ENCODE peak calls at places on chromosome 5, in six cellular contexts. X is HepG2, M is A549, I is K562, T is GM12878, B is upper lobe of left lung. Y is an unnamed sample.

GRCh38 chr5:37685211-37685610 is 154.6 kb downstream of the GDNF start:
- ATAC-seq in X (no peak), M (no peak), I (no peak), T (no peak), B (no peak), Y (no peak)

GRCh38 chr5:142472306-142472951 is 147.6 kb upstream of the SPRY4 start:
- ATAC-seq in X (peak; percentile 55), M (peak; percentile 96), I (peak; percentile 98), T (peak; percentile 69), B (no peak), Y (peak; percentile 43)

GRCh38 chr5:147648597-147648996 is 133.9 kb downstream of the JAKMIP2 start:
- ATAC-seq in X (peak; percentile 99), M (no peak), I (no peak), T (no peak), B (no peak), Y (no peak)

GRCh38 chr5:176818391-176819098 is 8.2 kb downstream of the UNC5A start:
- ATAC-seq in X (peak; percentile 72), M (peak; percentile 9), I (no peak), T (peak; percentile 85), B (no peak), Y (no peak)

GRCh38 chr5:140546851-140547507 is 483 bp upstream of the EIF4EBP3 start:
- ATAC-seq in X (peak; percentile 73), M (peak; percentile 12), I (peak; percentile 2), T (peak; percentile 1), B (no peak), Y (no peak)

GRCh38 chr5:94192658-94193391 is 425.6 kb downstream of the KIAA0825 start:
- ATAC-seq in X (no peak), M (no peak), I (no peak), T (peak; percentile 61), B (no peak), Y (no peak)

GRCh38 chr5:170736966-170737365 is 46.6 kb upstream of the GABRP start:
- ATAC-seq in X (no peak), M (no peak), I (no peak), T (no peak), B (no peak), Y (no peak)

GRCh38 chr5:83364322-83365299 is 106.9 kb upstream of the VCAN start:
- ATAC-seq in X (no peak), M (no peak), I (no peak), T (peak; percentile 88), B (no peak), Y (no peak)

GRCh38 chr5:144177548-144177947 is 6.9 kb downstream of the KCTD16 start:
- ATAC-seq in X (no peak), M (no peak), I (no peak), T (no peak), B (no peak), Y (no peak)

GRCh38 chr5:86623785-86624483 is 6.2 kb downstream of the COX7C start:
- ATAC-seq in X (peak; percentile 60), M (no peak), I (peak; percentile 85), T (peak; percentile 18), B (no peak), Y (no peak)

GRCh38 chr5:169696621-169697517 is 59.8 kb downstream of the DOCK2 start:
- ATAC-seq in X (no peak), M (peak; percentile 49), I (no peak), T (no peak), B (no peak), Y (no peak)

GRCh38 chr5:50711280-50711679 is 44.8 kb downstream of the PARP8 start:
- ATAC-seq in X (no peak), M (no peak), I (no peak), T (peak; percentile 95), B (peak; percentile 46), Y (no peak)

GRCh38 chr5:45261125-45261524 is 435.1 kb downstream of the HCN1 start:
- ATAC-seq in X (no peak), M (no peak), I (no peak), T (no peak), B (no peak), Y (no peak)

DNA sequence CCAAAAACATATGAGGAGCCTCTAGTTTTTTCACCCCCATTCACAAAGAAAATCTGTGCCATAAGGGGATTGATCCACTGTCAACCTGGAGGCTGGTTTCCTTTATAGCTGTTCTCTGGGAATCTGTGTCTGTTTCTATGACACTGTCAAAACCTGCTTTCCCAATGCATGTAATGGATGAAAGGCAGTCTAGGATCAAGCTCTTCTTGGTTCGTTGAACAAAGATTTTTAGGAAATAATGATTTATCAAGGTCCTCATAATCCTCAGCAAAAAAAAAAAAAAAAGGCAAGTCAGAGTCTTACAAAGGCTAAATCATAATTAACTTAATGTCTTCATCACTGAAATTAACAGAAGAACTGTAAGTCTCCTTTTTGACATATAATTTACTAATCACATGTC is 16.0 kb downstream of the EPB41L4A start:
- ATAC-seq in X (no peak), M (no peak), I (no peak), T (no peak), B (no peak), Y (no peak)
- TF ChIP-seq EP300 in X (no peak), M (no peak), I (no peak), T (no peak), B (no peak), Y (no peak)

GRCh38 chr5:155056644-155057269 is 43.2 kb downstream of the KIF4B start:
- ATAC-seq in X (no peak), M (no peak), I (no peak), T (no peak), B (no peak), Y (no peak)
- H3K4me1 ChIP-seq in X (peaks cover 31% of the 10 kb centered on the region), M (no peaks in the 10 kb centered on the region), I (no peaks in the 10 kb centered on the region), T (no peaks in the 10 kb centered on the region), B (no peaks in the 10 kb centered on the region), Y (no peaks in the 10 kb centered on the region)

DNA sequence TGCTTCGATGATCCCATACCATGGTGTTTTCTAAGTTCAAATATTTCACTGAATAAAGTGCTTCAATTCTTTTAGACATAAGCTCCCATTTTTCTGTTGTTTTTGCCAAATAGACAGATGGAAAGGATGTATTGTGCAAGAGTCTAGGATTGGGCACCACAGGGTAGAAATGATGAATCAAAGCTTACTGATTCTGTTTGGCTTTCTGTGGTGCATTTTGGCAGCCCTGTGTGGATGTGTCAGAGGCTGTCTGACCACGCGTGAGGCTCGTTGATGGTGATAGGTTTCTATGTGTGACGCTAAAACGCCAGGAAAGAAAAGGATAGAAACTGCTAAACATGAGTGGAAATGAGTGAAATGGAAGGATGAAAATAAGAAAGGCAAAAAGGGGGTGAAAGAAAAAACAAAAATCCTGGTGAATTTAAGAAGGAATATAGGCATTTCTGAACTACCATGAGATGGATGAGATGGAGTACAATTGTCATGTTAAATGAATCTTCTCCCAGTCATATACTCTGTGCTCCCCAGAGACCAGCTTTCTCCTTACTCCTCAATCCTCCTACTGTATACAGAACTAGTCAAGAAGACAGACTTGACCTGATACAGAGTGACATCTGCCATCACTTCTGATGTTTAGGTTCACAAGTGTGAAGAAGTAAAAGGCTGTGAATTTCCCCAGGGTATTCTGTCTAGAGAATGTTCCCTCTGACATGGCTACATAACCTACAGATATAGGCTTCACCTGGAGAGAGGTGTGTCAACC is 54.4 kb downstream of the ANKH start:
- ATAC-seq in X (no peak), M (no peak), I (no peak), T (peak; percentile 48), B (no peak), Y (peak; percentile 77)
- H3K27ac ChIP-seq in X (no peak overlapping the region), M (no peak overlapping the region), I (no peak overlapping the region), T (no peak overlapping the region), B (no peak overlapping the region), Y (no peak overlapping the region)

DNA sequence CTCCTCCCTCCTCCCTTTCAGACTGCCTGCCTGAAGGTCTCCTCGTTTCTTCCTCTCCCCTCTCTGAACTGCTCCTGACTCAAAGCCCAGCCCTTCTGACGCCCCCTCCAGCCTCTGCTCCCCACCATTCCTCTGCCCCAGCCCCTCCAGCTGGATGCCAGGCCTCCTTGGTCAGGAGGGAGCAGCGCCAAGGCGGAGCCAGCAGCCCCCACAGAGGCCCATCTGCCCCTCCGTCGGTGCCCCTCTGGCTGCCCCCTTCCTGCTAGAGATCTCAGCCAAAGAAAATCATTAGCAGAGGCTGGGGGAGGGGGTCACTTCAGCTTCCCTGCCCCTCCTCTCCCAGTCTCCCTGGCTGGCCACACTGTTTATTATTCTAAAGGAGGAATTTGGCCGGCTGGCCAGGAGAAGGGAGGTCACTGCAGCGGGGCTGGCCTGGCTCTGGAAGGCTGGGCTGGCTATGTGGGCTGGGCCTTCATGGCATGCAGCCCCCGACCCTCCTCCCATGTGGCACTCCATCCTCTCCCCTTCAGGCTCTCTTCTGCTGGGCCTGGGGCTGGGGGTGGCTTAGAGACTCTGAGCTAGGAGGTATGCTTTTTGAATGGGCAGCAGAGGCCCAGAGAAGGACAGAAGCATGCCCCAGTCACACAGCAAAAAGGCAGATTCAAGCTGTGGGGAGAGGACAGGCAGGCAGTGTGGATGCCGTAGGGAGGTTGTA is 16.9 kb downstream of the PDGFRB start:
- ATAC-seq in X (peak; percentile 62), M (no peak), I (no peak), T (no peak), B (no peak), Y (peak; percentile 42)
- TF ChIP-seq EP300 in X (no peak), M (no peak), I (no peak), T (no peak), B (no peak), Y (no peak)

GRCh38 chr5:160496784-160497183 is 75.1 kb downstream of the PTTG1 start:
- ATAC-seq in X (no peak), M (no peak), I (no peak), T (no peak), B (no peak), Y (no peak)

GRCh38 chr5:160497897-160498296 is 76.2 kb downstream of the PTTG1 start:
- ATAC-seq in X (peak; percentile 65), M (no peak), I (no peak), T (no peak), B (no peak), Y (no peak)

GRCh38 chr5:160493806-160494317 is 72.2 kb downstream of the PTTG1 start:
- ATAC-seq in X (no peak), M (peak; percentile 34), I (no peak), T (peak; percentile 7), B (no peak), Y (no peak)

GRCh38 chr5:160492565-160492964 is 70.9 kb downstream of the PTTG1 start:
- ATAC-seq in X (no peak), M (no peak), I (no peak), T (no peak), B (no peak), Y (no peak)

DNA sequence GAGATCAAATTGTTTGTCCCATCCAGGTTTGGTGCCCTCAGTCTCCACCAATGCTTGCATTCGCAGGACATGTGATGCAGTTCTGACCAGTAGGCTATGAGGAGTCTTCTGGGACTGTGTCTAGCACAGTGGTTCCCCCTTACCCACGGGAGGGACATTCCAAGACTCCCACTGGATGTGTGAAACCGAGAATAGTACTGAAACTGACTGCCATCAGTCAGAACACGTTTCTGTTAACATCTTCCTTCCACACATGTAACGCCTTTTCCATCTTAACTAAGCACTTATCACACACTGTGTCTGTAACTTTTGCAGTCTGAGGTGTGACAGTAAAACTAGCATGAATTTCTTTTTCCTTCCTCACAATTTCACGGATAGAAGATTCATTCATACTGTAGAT is 74.7 kb downstream of the PTTG1 start:
- ATAC-seq in X (no peak), M (no peak), I (no peak), T (peak; percentile 81), B (no peak), Y (no peak)
- H3K4me1 ChIP-seq in X (peaks cover 22% of the 10 kb centered on the region), M (no peaks in the 10 kb centered on the region), I (no peaks in the 10 kb centered on the region), T (peaks cover 30% of the 10 kb centered on the region), B (no peaks in the 10 kb centered on the region), Y (no peaks in the 10 kb centered on the region)

DNA sequence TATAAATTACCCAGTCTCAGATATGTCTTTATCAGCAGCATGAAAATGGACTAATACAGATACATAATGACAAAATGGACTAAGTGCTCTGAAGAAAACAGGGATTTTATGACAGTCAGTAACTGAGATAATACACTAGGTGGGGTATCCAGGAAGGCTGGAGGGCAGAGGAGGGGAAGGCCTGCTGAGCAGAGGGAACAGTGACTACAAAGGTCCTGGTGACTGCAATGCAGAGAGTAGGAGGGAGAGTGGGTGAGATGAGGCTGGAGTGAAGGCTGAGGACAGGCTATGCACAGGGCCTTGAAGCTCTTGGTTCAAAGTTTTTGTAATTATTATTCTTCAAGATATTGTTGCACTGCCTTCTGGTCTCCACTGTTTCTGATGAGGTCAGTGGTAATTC is 4.9 kb downstream of the ACOT12 start:
- ATAC-seq in X (peak; percentile 69), M (no peak), I (peak; percentile 44), T (no peak), B (peak; percentile 26), Y (no peak)
- H3K27ac ChIP-seq in X (no peak overlapping the region), M (no peak overlapping the region), I (no peak overlapping the region), T (no peak overlapping the region), B (no peak overlapping the region), Y (no peak overlapping the region)